ENCODE peak calls at places on chromosomes 16 and 17, in six cellular contexts. Z, K, J, X, S and Y are unnamed samples.

GRCh38 chr16:89035698-89036570 is 57.7 kb upstream of the ACSF3 start:
- DNase-seq in Z (no peak), K (no peak), J (no peak), S (no peak), X (no peak), Y (no peak)

GRCh38 chr17:61470530-61471136 is 18.4 kb downstream of the TBX4 start:
- DNase-seq in X (no peak), Z (no peak), S (no peak), K (no peak), J (no peak), Y (no peak)

GRCh38 chr16:35908942-35909341 is 2449.5 kb downstream of the TP53TG3F start:
- DNase-seq in Z (no peak), K (no peak), X (no peak), S (no peak), J (no peak), Y (peak; percentile 27)

GRCh38 chr17:39014044-39014794 is 47.0 kb upstream of the FBXO47 start:
- DNase-seq in X (no peak), S (peak; percentile 16), J (peak; percentile 84), Z (peak; percentile 60), K (peak; percentile 45), Y (no peak)

GRCh38 chr16:89737341-89738071 is 16.2 kb downstream of the ZNF276 start:
- DNase-seq in Z (no peak), J (no peak), S (no peak), X (no peak), K (no peak), Y (peak; percentile 36)

GRCh38 chr16:86828653-86829052 is 250.3 kb downstream of the FOXL1 start:
- DNase-seq in S (no peak), J (no peak), X (no peak), K (no peak), Z (no peak), Y (no peak)

GRCh38 chr16:1102921-1103648 is 7.0 kb upstream of the C1QTNF8 start:
- DNase-seq in X (peak; percentile 79), S (peak; percentile 47), Z (no peak), J (peak; percentile 63), K (no peak), Y (peak; percentile 70)

GRCh38 chr17:78322327-78322857 is 37.5 kb downstream of the SOCS3 start:
- DNase-seq in K (no peak), Z (no peak), S (no peak), X (no peak), J (peak; percentile 75), Y (no peak)

GRCh38 chr16:77745972-77746371 is 23.7 kb downstream of the NUDT7 start:
- DNase-seq in S (no peak), Z (no peak), X (no peak), J (peak; percentile 39), K (peak; percentile 54), Y (no peak)

GRCh38 chr16:1981972-1982574 is 804 bp upstream of the NOXO1 start:
- DNase-seq in Z (no peak), X (no peak), J (no peak), K (no peak), S (peak; percentile 56), Y (no peak)

GRCh38 chr16:27374231-27374793 is 27.7 kb upstream of the IL21R start:
- DNase-seq in X (no peak), J (no peak), K (no peak), S (no peak), Z (no peak), Y (no peak)
- H3K9ac ChIP-seq in X (no peak overlapping the region), J (no peak overlapping the region), K (no peak overlapping the region), S (no peak overlapping the region), Z (no peak overlapping the region), Y (no peak overlapping the region)

GRCh38 chr16:4946917-4947316 is 10.0 kb upstream of the PPL start:
- DNase-seq in S (no peak), Z (no peak), K (no peak), X (no peak), J (no peak), Y (no peak)

GRCh38 chr16:4945560-4946502 is 8.9 kb upstream of the PPL start:
- DNase-seq in K (peak; percentile 50), J (peak; percentile 63), S (peak; percentile 94), Z (no peak), X (no peak), Y (no peak)

GRCh38 chr16:4949986-4950385 is 8.1 kb upstream of the SEC14L5 start:
- DNase-seq in X (no peak), Z (no peak), K (no peak), S (no peak), J (no peak), Y (no peak)

GRCh38 chr16:4948903-4949766 is 9.0 kb upstream of the SEC14L5 start:
- DNase-seq in Z (no peak), J (no peak), K (no peak), X (no peak), S (no peak), Y (no peak)

DNA sequence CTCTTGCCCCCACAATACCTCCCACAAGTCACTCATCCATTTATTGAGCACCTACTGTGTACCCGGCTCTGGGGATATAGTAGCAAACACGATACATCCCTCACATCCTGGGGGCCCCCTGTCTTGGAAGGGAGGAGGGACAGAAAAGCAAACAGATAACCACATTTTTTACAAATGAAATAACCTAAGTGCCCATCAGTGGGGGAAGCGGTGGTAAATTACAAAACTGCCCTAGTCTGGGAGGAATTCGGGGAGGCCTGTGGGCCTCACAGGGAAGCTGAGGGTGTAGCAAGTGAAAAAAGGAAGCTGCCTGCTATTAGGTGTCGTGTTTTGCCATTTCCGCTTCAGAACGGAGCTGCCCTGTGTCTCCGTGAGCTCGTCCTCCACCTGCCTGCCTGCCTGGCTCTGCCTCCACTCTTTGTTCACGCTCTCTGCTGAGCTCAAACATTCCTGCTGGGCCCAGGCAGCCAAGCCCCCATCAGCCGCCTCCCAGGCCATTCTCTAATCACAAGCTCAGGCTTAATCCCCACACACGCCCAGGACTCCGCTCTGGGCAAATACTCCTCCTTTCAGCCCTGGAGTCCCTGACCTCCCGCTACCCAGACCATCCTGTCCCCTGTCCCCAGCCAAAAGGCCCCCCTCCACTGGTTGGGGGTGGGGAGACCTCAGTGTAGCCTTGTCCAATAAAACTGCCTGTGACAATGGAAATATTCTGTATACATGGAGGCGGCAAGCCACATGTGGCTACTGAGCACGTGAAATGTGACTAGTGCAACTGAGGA is 10.2 kb upstream of the SEC14L5 start:
- DNase-seq in S (no peak), K (no peak), J (no peak), Z (no peak), X (peak; percentile 92), Y (no peak)
- H3K9ac ChIP-seq in S (no peak overlapping the region), K (no peak overlapping the region), J (no peak overlapping the region), Z (no peak overlapping the region), X (no peak overlapping the region), Y (no peak overlapping the region)

DNA sequence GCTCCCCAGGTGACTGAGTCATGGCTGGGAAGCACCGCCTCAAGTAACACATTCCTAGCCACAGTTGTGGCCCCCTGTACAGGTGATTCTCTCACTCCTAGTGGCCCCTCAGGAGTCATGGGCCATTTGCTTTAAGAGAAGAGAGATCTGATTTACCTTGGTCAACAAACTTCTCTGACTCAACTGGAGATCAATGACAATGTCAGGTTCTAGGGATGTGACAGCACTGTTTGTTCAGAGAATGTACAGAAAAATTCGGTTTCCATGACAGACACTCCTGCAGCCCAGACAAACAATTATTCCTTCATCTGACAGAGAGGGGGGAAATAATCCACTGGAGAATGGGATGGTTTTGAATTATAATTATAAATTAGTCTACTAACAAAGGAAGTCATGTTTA is 9.8 kb downstream of the ERN1 start:
- DNase-seq in X (no peak), Z (no peak), S (peak; percentile 75), J (no peak), K (no peak), Y (no peak)
- H3K9ac ChIP-seq in X (no peak overlapping the region), Z (no peak overlapping the region), S (no peak overlapping the region), J (no peak overlapping the region), K (no peak overlapping the region), Y (no peak overlapping the region)

DNA sequence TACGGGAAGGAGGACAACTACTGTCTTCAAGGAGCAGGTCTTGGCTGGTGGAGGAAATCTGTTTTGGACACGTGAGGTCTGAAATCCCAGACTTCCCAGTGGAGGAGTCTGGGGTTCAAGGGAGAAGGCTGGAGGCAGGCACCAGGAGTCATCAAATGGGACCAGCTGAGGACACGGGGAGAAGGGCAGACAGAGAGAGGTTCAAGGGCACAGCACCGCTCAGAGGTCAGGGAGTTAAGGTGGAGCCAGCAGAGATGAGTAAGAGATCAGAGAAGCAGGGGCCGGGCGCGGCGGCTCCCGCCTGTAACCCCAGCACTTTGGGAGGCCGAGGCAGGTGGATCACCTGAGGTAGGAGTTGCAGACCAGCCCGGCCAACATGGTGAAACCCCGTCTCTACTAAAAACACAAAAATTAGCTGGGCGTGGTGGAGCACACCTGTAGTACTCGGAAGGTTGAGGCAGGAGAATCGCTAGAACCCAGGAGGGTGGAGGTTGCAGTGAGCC is 10.4 kb upstream of the SMIM5 start:
- DNase-seq in X (no peak), S (no peak), J (no peak), K (no peak), Z (no peak), Y (no peak)
- H3K9ac ChIP-seq in X (no peak overlapping the region), S (no peak overlapping the region), J (no peak overlapping the region), K (no peak overlapping the region), Z (no peak overlapping the region), Y (no peak overlapping the region)